ENCODE peak calls at places on chromosome 14, in nine cellular contexts. I is A673, N is cardiac muscle cell, R is ovary, Z is mammary epithelial cell, L is transverse colon, C is brain microvascular endothelial cell, Q is esophagus muscularis mucosa, F is tibial nerve. P is an unnamed sample.
A peak's percentile ranks its signal among the peaks of the same experiment; 100 is the strongest.

GRCh38 chr14:104118006-104118844 is 20.2 kb upstream of the KIF26A start:
- DNase-seq in I (no peak), N (no peak), R (no peak), Z (no peak), L (peak; percentile 33), C (no peak), Q (no peak), F (no peak), P (no peak)

GRCh38 chr14:104953896-104954656 is 24.1 kb downstream of the AHNAK2 start:
- DNase-seq in I (no peak), N (no peak), R (peak; percentile 25), Z (no peak), L (no peak), C (no peak), Q (no peak), F (no peak), P (no peak)

GRCh38 chr14:24411468-24412454 is 13.0 kb downstream of the NYNRIN start:
- DNase-seq in I (peak; percentile 69), N (peak; percentile 79), R (peak; percentile 42), Z (no peak), L (no peak), C (peak; percentile 51), Q (no peak), F (no peak), P (no peak)

GRCh38 chr14:99250636-99251208 is 21.3 kb downstream of the BCL11B start:
- DNase-seq in I (no peak), N (no peak), R (no peak), Z (no peak), L (no peak), C (no peak), Q (no peak), F (no peak), P (no peak)

GRCh38 chr14:23601424-23601823 is 22.8 kb upstream of the JPH4 start:
- DNase-seq in I (no peak), N (no peak), R (no peak), Z (no peak), L (no peak), C (no peak), Q (no peak), F (no peak), P (no peak)

GRCh38 chr14:23055621-23056256 is 1.6 kb downstream of the CDH24 start:
- DNase-seq in I (no peak), N (peak; percentile 45), R (peak; percentile 54), Z (no peak), L (no peak), C (no peak), Q (no peak), F (no peak), P (no peak)

GRCh38 chr14:30521899-30522736 is 36.8 kb upstream of the G2E3 start:
- DNase-seq in I (peak; percentile 46), N (peak; percentile 62), R (no peak), Z (peak; percentile 17), L (no peak), C (no peak), Q (no peak), F (no peak), P (no peak)

GRCh38 chr14:81363746-81364400 is 36.3 kb downstream of the STON2 start:
- DNase-seq in I (peak; percentile 63), N (no peak), R (no peak), Z (peak; percentile 47), L (no peak), C (no peak), Q (no peak), F (no peak), P (no peak)

GRCh38 chr14:59161571-59162175 is 26.8 kb upstream of the DAAM1 start:
- DNase-seq in I (peak; percentile 14), N (peak; percentile 92), R (no peak), Z (peak; percentile 32), L (no peak), C (peak; percentile 88), Q (no peak), F (no peak), P (peak; percentile 20)

GRCh38 chr14:102508774-102509743 is 517 bp downstream of the ANKRD9 start:
- DNase-seq in I (peak; percentile 37), N (peak; percentile 45), R (peak; percentile 82), Z (no peak), L (peak; percentile 80), C (no peak), Q (no peak), F (peak; percentile 42), P (peak; percentile 49)

GRCh38 chr14:61335049-61335448 is 13.7 kb downstream of the PRKCH start:
- DNase-seq in I (no peak), N (no peak), R (no peak), Z (no peak), L (no peak), C (no peak), Q (no peak), F (no peak), P (no peak)

GRCh38 chr14:61334197-61334701 is 12.9 kb downstream of the PRKCH start:
- DNase-seq in I (no peak), N (no peak), R (no peak), Z (no peak), L (no peak), C (no peak), Q (no peak), F (no peak), P (no peak)

GRCh38 chr14:61330511-61330910 is 9.1 kb downstream of the PRKCH start:
- DNase-seq in I (no peak), N (no peak), R (no peak), Z (no peak), L (no peak), C (no peak), Q (no peak), F (no peak), P (no peak)

GRCh38 chr14:61331992-61332657 is 10.7 kb downstream of the PRKCH start:
- DNase-seq in I (peak; percentile 77), N (no peak), R (no peak), Z (no peak), L (no peak), C (no peak), Q (no peak), F (no peak), P (no peak)

GRCh38 chr14:61332658-61333029 is 11.3 kb downstream of the PRKCH start:
- DNase-seq in I (no peak), N (no peak), R (no peak), Z (no peak), L (no peak), C (no peak), Q (no peak), F (no peak), P (no peak)
- H3K27ac ChIP-seq in I (no peak overlapping the region), N (no peak overlapping the region), R (no peak overlapping the region), Z (no peak overlapping the region), L (peak overlapping the region; percentile 25), C (no peak overlapping the region), Q (no peak overlapping the region), F (no peak overlapping the region), P (peak overlapping the region; percentile 45)

GRCh38 chr14:86363047-86363446 is 833.1 kb downstream of the FLRT2 start:
- DNase-seq in I (no peak), N (no peak), R (no peak), Z (no peak), L (no peak), C (no peak), Q (no peak), F (no peak), P (no peak)
- TF ChIP-seq CTCF in I (no peak), N (no peak), R (no peak), Z (no peak), L (no peak), C (no peak), Q (no peak), F (no peak), P (no peak)

GRCh38 chr14:88908216-88908615 is 83.8 kb downstream of the TTC8 start:
- DNase-seq in I (no peak), N (no peak), R (no peak), Z (no peak), L (no peak), C (no peak), Q (peak; percentile 31), F (no peak), P (no peak)
- H3K4me3 ChIP-seq in I (no peak overlapping the region), N (no peak overlapping the region), R (no peak overlapping the region), Z (no peak overlapping the region), L (no peak overlapping the region), C (no peak overlapping the region), Q (no peak overlapping the region), F (no peak overlapping the region), P (no peak overlapping the region)

DNA sequence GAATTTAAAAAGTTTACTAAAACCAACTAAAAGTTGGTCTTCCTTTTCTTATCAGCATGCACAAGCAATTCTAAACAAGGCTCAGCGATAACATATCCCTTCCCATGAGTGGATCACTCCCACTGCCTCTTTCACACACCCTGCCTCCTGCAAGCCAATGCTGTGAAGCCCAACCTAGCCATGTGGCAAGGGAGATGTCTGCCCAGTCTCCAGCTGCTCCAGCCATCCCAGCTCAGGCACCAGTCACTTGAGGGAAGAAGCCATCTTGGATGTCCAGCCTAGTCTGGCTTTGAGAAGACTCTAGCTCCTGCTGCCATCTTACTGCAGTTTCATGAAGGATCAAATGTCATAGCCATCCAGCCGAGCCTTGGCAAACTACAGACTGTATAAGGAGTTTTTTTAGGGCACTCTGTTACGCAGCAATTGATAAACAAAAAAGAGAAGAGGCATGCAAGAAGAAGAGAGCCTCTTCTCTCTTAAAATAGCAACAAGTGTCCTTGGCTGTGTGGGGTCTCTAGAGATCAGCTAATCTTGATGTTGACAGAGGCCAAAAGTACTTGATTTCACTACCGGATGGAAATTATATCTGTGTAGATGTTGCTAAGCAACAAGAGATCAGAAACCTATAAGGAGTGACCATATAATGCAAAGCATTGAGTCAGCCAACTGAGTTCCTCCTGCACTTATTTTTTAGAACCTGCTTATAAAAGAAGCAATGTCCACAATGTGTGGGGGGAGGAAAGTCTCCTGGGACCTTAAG is 108.9 kb downstream of the PTCSC3 start:
- DNase-seq in I (no peak), N (no peak), R (no peak), Z (no peak), L (no peak), C (no peak), Q (no peak), F (no peak), P (no peak)
- H3K27ac ChIP-seq in I (no peak overlapping the region), N (no peak overlapping the region), R (no peak overlapping the region), Z (no peak overlapping the region), L (no peak overlapping the region), C (no peak overlapping the region), Q (no peak overlapping the region), F (no peak overlapping the region), P (no peak overlapping the region)

P was measured in uterus.